ENCODE peak calls at places on chromosome 10, in eight cellular contexts. F, G, A, E, J, Z, O and U are unnamed samples.

GRCh38 chr10:110549211-110549610 is 18.3 kb upstream of the SMC3 start:
- DNase-seq in F (no peak), G (no peak), A (no peak), E (no peak), J (no peak), Z (no peak), O (no peak), U (no peak)

GRCh38 chr10:23525406-23525805 is 86.5 kb downstream of the OTUD1 start:
- DNase-seq in F (no peak), G (no peak), A (peak), E (no peak), J (no peak), Z (peak), O (no peak), U (peak)

GRCh38 chr10:91190876-91191580 is 29.4 kb upstream of the PCGF5 start:
- DNase-seq in F (no peak), G (no peak), A (no peak), E (peak), J (peak), Z (no peak), O (no peak), U (no peak)

GRCh38 chr10:98172073-98172472 is 37.6 kb downstream of the R3HCC1L start:
- DNase-seq in F (no peak), G (no peak), A (no peak), E (no peak), J (no peak), Z (no peak), O (no peak), U (no peak)

GRCh38 chr10:28254290-28254985 is 48.4 kb downstream of the MPP7 start:
- DNase-seq in F (no peak), G (no peak), A (no peak), E (no peak), J (no peak), Z (no peak), O (no peak), U (no peak)

GRCh38 chr10:112314822-112315474 is 31.7 kb downstream of the TECTB start:
- DNase-seq in F (peak), G (peak), A (peak), E (peak), J (peak), Z (peak), O (peak), U (peak)

GRCh38 chr10:35792301-35792700 is 150.2 kb upstream of the FZD8 start:
- DNase-seq in F (no peak), G (no peak), A (no peak), E (no peak), J (no peak), Z (no peak), O (no peak), U (peak)

GRCh38 chr10:103120977-103121735 is 71.9 kb downstream of the NT5C2 start:
- DNase-seq in F (no peak), G (no peak), A (no peak), E (no peak), J (no peak), Z (no peak), O (no peak), U (no peak)

GRCh38 chr10:73253226-73253557 is 748 bp upstream of the MRPS16 start:
- DNase-seq in F (no peak), G (no peak), A (no peak), E (no peak), J (no peak), Z (no peak), O (no peak), U (peak)

GRCh38 chr10:114932945-114933344 is 5.0 kb upstream of the TRUB1 start:
- DNase-seq in F (no peak), G (no peak), A (no peak), E (no peak), J (no peak), Z (no peak), O (no peak), U (no peak)

GRCh38 chr10:72353028-72353962 is 1.4 kb downstream of the DNAJB12 start:
- DNase-seq in F (no peak), G (no peak), A (no peak), E (no peak), J (no peak), Z (no peak), O (no peak), U (peak)

GRCh38 chr10:14382022-14382421 is 51.3 kb upstream of the FRMD4A start:
- DNase-seq in F (no peak), G (no peak), A (peak), E (peak), J (no peak), Z (peak), O (peak), U (no peak)

GRCh38 chr10:116780691-116781205 is 38.4 kb upstream of the HSPA12A start:
- DNase-seq in F (no peak), G (no peak), A (no peak), E (no peak), J (no peak), Z (no peak), O (no peak), U (no peak)

GRCh38 chr10:70367195-70367796 is 15.1 kb downstream of the LRRC20 start:
- DNase-seq in F (no peak), G (no peak), A (no peak), E (no peak), J (no peak), Z (no peak), O (no peak), U (no peak)

GRCh38 chr10:34589275-34589674 is 225.8 kb downstream of the PARD3 start:
- DNase-seq in F (no peak), G (no peak), A (no peak), E (no peak), J (no peak), Z (no peak), O (no peak), U (no peak)

GRCh38 chr10:103067951-103068350 is 125.1 kb downstream of the NT5C2 start:
- DNase-seq in F (no peak), G (no peak), A (no peak), E (no peak), J (no peak), Z (no peak), O (no peak), U (no peak)

GRCh38 chr10:62817763-62818425 is 1.7 kb upstream of the EGR2 start:
- DNase-seq in F (peak), G (no peak), A (no peak), E (peak), J (peak), Z (peak), O (peak), U (peak)

GRCh38 chr10:71850021-71850744 is 868 bp downstream of the PSAP start:
- DNase-seq in F (no peak), G (no peak), A (no peak), E (no peak), J (no peak), Z (no peak), O (no peak), U (no peak)